ENCODE peak calls at places on chromosomes 13 and 19, in six cellular contexts. W is endothelial cell of umbilical vein, J is A549, O is H1, G is K562, Z is HepG2. A is an unnamed sample.

GRCh38 chr19:49954092-49954825 is 6.7 kb downstream of the SIGLEC11 start:
- DNase-seq in W (no peak), J (no peak), O (no peak), G (no peak), Z (peak; percentile 14), A (no peak)

GRCh38 chr13:48784906-48785555 is 131.3 kb downstream of the CYSLTR2 start:
- DNase-seq in W (no peak), J (no peak), O (no peak), G (no peak), Z (no peak), A (no peak)

GRCh38 chr13:38283346-38283745 is 66.3 kb upstream of the UFM1 start:
- DNase-seq in W (no peak), J (no peak), O (no peak), G (no peak), Z (no peak), A (no peak)

GRCh38 chr19:52997975-52998374 is 15.7 kb upstream of the ERVV-1 start:
- DNase-seq in W (no peak), J (no peak), O (no peak), G (no peak), Z (no peak), A (no peak)

GRCh38 chr19:7833225-7834156 is 3.5 kb downstream of the EVI5L start:
- DNase-seq in W (no peak), J (peak; percentile 67), O (no peak), G (peak; percentile 37), Z (peak; percentile 29), A (no peak)

GRCh38 chr13:37709318-37709717 is 110.8 kb upstream of the POSTN start:
- DNase-seq in W (peak; percentile 59), J (no peak), O (no peak), G (no peak), Z (no peak), A (no peak)

GRCh38 chr13:66774046-66774445 is 456.1 kb downstream of the PCDH9 start:
- DNase-seq in W (no peak), J (no peak), O (no peak), G (no peak), Z (no peak), A (no peak)

GRCh38 chr13:112725346-112726017 is 35.6 kb downstream of the ATP11A start:
- DNase-seq in W (no peak), J (peak; percentile 29), O (no peak), G (no peak), Z (no peak), A (no peak)

GRCh38 chr13:46728777-46729176 is 68.2 kb downstream of the ESD start:
- DNase-seq in W (no peak), J (peak; percentile 40), O (no peak), G (peak; percentile 17), Z (peak; percentile 21), A (no peak)

GRCh38 chr13:26941345-26942174 is 181.0 kb upstream of the GPR12 start:
- DNase-seq in W (no peak), J (no peak), O (no peak), G (no peak), Z (no peak), A (no peak)

GRCh38 chr19:36420961-36421748 is 2.7 kb upstream of the ZFP82 start:
- DNase-seq in W (peak; percentile 33), J (no peak), O (no peak), G (no peak), Z (no peak), A (peak; percentile 67)

GRCh38 chr19:8208119-8208709 is 956 bp upstream of the CERS4 start:
- DNase-seq in W (no peak), J (no peak), O (no peak), G (no peak), Z (no peak), A (peak; percentile 47)

GRCh38 chr13:109842521-109842920 is 56.1 kb upstream of the IRS2 start:
- DNase-seq in W (no peak), J (no peak), O (no peak), G (no peak), Z (no peak), A (no peak)

GRCh38 chr19:18023596-18024212 is 15.7 kb downstream of the ARRDC2 start:
- DNase-seq in W (peak; percentile 97), J (no peak), O (no peak), G (no peak), Z (no peak), A (no peak)

GRCh38 chr19:30790048-30790680 is 418.0 kb downstream of the ZNF536 start:
- DNase-seq in W (no peak), J (no peak), O (no peak), G (no peak), Z (no peak), A (no peak)

GRCh38 chr13:59672445-59672844 is 491.3 kb downstream of the DIAPH3 start:
- DNase-seq in W (no peak), J (no peak), O (no peak), G (no peak), Z (no peak), A (no peak)

GRCh38 chr13:97391201-97391600 is 42.8 kb upstream of the RAP2A start:
- DNase-seq in W (no peak), J (no peak), O (no peak), G (no peak), Z (no peak), A (no peak)

GRCh38 chr19:6062274-6062673 is 48.0 kb downstream of the RFX2 start:
- DNase-seq in W (peak; percentile 99), J (no peak), O (no peak), G (no peak), Z (no peak), A (no peak)

GRCh38 chr13:67231481-67231940 is 1.4 kb upstream of the PCDH9 start:
- DNase-seq in W (no peak), J (no peak), O (no peak), G (no peak), Z (no peak), A (no peak)

GRCh38 chr19:31253816-31254551 is 95.3 kb downstream of the TSHZ3 start:
- DNase-seq in W (no peak), J (no peak), O (no peak), G (no peak), Z (no peak), A (no peak)

GRCh38 chr13:88281846-88282245 is 610.7 kb downstream of the SLITRK5 start:
- DNase-seq in W (no peak), J (no peak), O (no peak), G (no peak), Z (no peak), A (no peak)

GRCh38 chr19:16661480-16662034 is 618 bp downstream of the TMEM38A start:
- DNase-seq in W (no peak), J (no peak), O (no peak), G (no peak), Z (no peak), A (peak; percentile 54)
- TF ChIP-seq JUN in W (no peak), J (no peak), O (no peak), G (no peak), Z (no peak), A (no peak)

DNA sequence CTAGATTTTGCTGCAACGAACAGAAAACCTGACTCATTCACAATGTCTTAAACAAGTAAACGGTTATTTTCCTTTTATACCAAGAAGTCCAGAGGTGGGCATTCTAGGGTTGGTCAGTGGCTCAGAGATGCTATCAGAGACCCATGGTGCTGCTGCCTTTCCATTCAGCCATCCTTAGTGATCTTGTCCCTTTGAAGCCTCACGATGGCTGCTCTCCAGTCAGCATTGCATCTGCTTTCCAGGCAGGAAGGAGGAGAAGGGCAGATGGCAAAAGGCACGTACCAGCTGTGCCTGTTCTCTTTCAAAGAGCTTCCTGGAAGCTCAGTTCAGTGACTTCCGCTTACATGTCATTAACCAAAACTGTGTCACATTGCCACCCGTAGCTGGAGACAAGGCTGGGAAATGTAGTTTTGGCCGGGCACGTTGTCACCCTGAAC is 30.1 kb downstream of the WDFY2 start:
- DNase-seq in W (no peak), J (no peak), O (no peak), G (no peak), Z (no peak), A (no peak)
- TF ChIP-seq JUN in W (no peak), J (no peak), O (no peak), G (no peak), Z (no peak), A (no peak)

GRCh38 chr13:99546878-99547277 is 45.6 kb downstream of the TM9SF2 start:
- DNase-seq in W (no peak), J (no peak), O (no peak), G (no peak), Z (no peak), A (no peak)
- TF ChIP-seq JUN in W (no peak), J (no peak), O (no peak), G (no peak), Z (no peak), A (no peak)

DNA sequence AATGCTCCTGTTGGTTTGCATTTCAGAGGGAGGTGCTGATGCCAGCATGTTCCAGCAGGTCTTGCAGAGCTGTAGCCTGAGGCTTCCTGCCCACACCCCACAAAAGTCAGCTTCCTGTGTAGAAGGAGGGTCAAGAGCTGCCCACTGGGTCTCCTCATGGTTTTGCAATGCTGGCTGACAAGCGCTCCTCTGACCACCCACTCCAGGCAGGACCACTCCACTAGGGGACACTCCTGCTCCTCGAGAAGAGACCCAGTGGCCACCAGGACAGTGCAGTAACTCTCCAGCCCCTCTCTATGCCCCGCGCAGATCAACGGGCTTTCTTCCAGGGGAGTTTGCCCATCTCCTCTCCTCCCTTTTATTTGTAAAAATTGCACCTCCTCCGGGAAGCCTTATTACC is 72.9 kb upstream of the UQCRFS1 start:
- DNase-seq in W (no peak), J (peak; percentile 32), O (peak; percentile 38), G (peak; percentile 35), Z (no peak), A (peak; percentile 71)
- TF ChIP-seq JUN in W (no peak), J (no peak), O (no peak), G (no peak), Z (no peak), A (no peak)

GRCh38 chr19:3061214-3062161 is 807 bp downstream of the TLE5 start:
- DNase-seq in W (no peak), J (no peak), O (no peak), G (peak; percentile 85), Z (no peak), A (no peak)
- TF ChIP-seq JUN in W (no peak), J (no peak), O (no peak), G (no peak), Z (no peak), A (no peak)

GRCh38 chr19:45670670-45671453 is 2.8 kb downstream of the GIPR start:
- DNase-seq in W (peak; percentile 65), J (peak; percentile 97), O (peak; percentile 93), G (peak; percentile 100), Z (peak; percentile 55), A (peak; percentile 98)

GRCh38 chr19:45682117-45682516 is 9.6 kb downstream of the SNRPD2 start:
- DNase-seq in W (no peak), J (no peak), O (no peak), G (no peak), Z (no peak), A (no peak)

GRCh38 chr19:45677351-45678230 is 9.6 kb downstream of the GIPR start:
- DNase-seq in W (peak; percentile 89), J (peak; percentile 97), O (peak; percentile 99), G (peak; percentile 51), Z (peak; percentile 94), A (peak; percentile 98)

GRCh38 chr19:45681391-45682015 is 10.2 kb downstream of the SNRPD2 start:
- DNase-seq in W (peak; percentile 92), J (peak; percentile 92), O (no peak), G (peak; percentile 84), Z (peak; percentile 63), A (peak; percentile 93)

DNA sequence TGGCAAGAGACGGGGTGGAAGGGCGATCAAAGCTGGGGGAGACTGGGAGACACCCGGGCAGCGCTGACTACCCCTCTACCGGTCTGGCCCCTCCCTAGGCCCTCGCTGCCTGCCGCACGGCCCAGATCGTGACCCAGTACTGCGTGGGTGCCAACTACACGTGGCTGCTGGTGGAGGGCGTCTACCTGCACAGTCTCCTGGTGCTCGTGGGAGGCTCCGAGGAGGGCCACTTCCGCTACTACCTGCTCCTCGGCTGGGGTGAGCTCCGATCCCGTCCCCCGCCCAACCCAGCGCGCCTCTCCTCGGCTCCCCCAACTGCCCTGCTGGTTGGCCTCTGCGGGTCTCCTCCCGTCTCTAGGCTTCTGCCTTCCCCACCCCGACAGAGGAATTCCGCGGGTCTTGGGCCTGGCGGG is 8.8 kb downstream of the GIPR start:
- DNase-seq in W (no peak), J (no peak), O (no peak), G (no peak), Z (no peak), A (no peak)
- TF ChIP-seq JUN in W (no peak), J (no peak), O (no peak), G (no peak), Z (no peak), A (no peak)

A was measured in WTC11.